ENCODE peak calls at places on chromosomes 16 and 17, in eight cellular contexts. L is upper lobe of right lung, W is thyroid gland, N is tibial artery, T is SJSA1, Z is fibroblast of lung, U is psoas muscle, K is lung. B is an unnamed sample.
A peak's percentile ranks its signal among the peaks of the same experiment; 100 is the strongest.

GRCh38 chr17:40418428-40418706 is 671 bp upstream of the TOP2A start:
- DNase-seq in T (no peak), U (peak; percentile 60), K (no peak), L (no peak), W (peak; percentile 13), Z (no peak), N (no peak), B (no peak)

GRCh38 chr16:76226011-76226410 is 51.2 kb upstream of the CNTNAP4 start:
- DNase-seq in N (no peak), T (no peak), Z (peak; percentile 31), L (no peak), K (no peak), U (no peak), W (no peak), B (no peak)

GRCh38 chr16:4677390-4677789 is 16.0 kb upstream of the NUDT16L1 start:
- DNase-seq in W (peak; percentile 96), N (no peak), K (no peak), U (peak; percentile 81), Z (no peak), L (peak; percentile 83), T (no peak), B (no peak)

GRCh38 chr16:29744541-29745101 is 1.2 kb downstream of the C16orf54 start:
- DNase-seq in W (no peak), T (no peak), N (no peak), U (no peak), Z (no peak), L (no peak), K (no peak), B (no peak)

GRCh38 chr17:13513039-13513405 is 88.7 kb downstream of the HS3ST3A1 start:
- DNase-seq in N (no peak), W (no peak), Z (peak; percentile 79), L (no peak), U (no peak), T (no peak), K (no peak), B (no peak)

GRCh38 chr17:67111808-67112207 is 67.5 kb downstream of the CACNG1 start:
- DNase-seq in U (no peak), W (no peak), K (no peak), T (no peak), N (no peak), L (no peak), Z (no peak), B (no peak)

GRCh38 chr17:3543453-3543852 is 14.2 kb downstream of the TRPV3 start:
- DNase-seq in W (no peak), K (no peak), T (no peak), U (no peak), L (no peak), N (no peak), Z (no peak), B (no peak)

GRCh38 chr16:74275031-74275636 is 21.5 kb upstream of the PSMD7 start:
- DNase-seq in U (no peak), N (no peak), K (no peak), W (no peak), T (no peak), Z (peak; percentile 53), L (no peak), B (peak; percentile 49)

GRCh38 chr17:42180411-42180921 is 476 bp downstream of the KCNH4 start:
- DNase-seq in K (no peak), Z (no peak), L (no peak), T (no peak), N (no peak), W (no peak), U (no peak), B (no peak)
- H3K4me3 ChIP-seq in K (no peak overlapping the region), Z (no peak overlapping the region), L (peak overlapping the region; percentile 45), T (no peak overlapping the region), N (peak overlapping the region; percentile 26), W (no peak overlapping the region), U (peak overlapping the region; percentile 53), B (no peak overlapping the region)

GRCh38 chr16:57538235-57538711 is 1.9 kb upstream of the CCDC102A start:
- DNase-seq in N (peak; percentile 39), L (no peak), K (no peak), Z (no peak), U (no peak), W (no peak), T (peak; percentile 23), B (no peak)
- H3K4me1 ChIP-seq in N (peaks cover 23% of the 10 kb centered on the region), L (peaks cover 39% of the 10 kb centered on the region), K (no peaks in the 10 kb centered on the region), Z (peaks cover 10% of the 10 kb centered on the region), U (peaks cover 11% of the 10 kb centered on the region), W (peaks cover 30% of the 10 kb centered on the region), T (peaks cover 11% of the 10 kb centered on the region), B (peaks cover 8% of the 10 kb centered on the region)

GRCh38 chr17:48752399-48753288 is 24.1 kb upstream of the HOXB13 start:
- DNase-seq in L (peak; percentile 39), N (no peak), K (no peak), U (no peak), T (no peak), W (no peak), Z (no peak), B (no peak)
- H3K4me3 ChIP-seq in L (no peak overlapping the region), N (no peak overlapping the region), K (no peak overlapping the region), U (no peak overlapping the region), T (no peak overlapping the region), W (no peak overlapping the region), Z (no peak overlapping the region), B (no peak overlapping the region)

DNA sequence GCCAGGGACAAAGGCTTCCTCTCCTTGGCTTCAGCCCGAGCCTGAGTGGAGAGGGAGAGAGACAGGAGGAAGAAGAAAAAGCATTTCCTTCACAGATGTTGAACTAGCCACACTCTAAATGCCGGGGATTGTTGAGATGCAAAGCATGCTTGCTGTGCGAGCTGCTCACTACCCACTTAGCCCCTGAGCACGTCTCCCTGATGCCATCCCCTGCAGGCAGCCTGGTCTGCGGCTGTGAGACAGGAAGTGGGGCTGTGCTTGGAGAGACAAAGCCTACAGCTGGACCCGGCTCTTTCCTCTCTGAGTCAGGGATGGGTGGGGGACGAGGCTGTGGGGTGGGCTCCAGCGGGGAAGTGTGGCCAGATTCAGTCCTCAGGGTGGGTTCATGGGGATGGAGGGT is 13.7 kb downstream of the WNT9B start:
- DNase-seq in K (no peak), Z (no peak), T (no peak), N (no peak), U (no peak), L (no peak), W (no peak), B (no peak)
- H3K4me1 ChIP-seq in K (no peaks in the 10 kb centered on the region), Z (no peaks in the 10 kb centered on the region), T (no peaks in the 10 kb centered on the region), N (no peaks in the 10 kb centered on the region), U (peaks cover 5% of the 10 kb centered on the region), L (no peaks in the 10 kb centered on the region), W (no peaks in the 10 kb centered on the region), B (no peaks in the 10 kb centered on the region)

B was measured in HAP-1.